ENCODE peak calls at places on chromosomes 1 and 21, in seven cellular contexts. Z is cardiac muscle cell, A is pancreas, E is ascending aorta, T is fibroblast of lung, R is transverse colon, D is lung. I is an unnamed sample. For H3K4me1, the result is how much of the 10 kb centered on the place peaks cover.

GRCh38 chr1:160868141-160868540 is 5.5 kb upstream of the CD244 start:
- DNase-seq in E (no peak), Z (no peak), A (no peak), R (no peak), T (no peak), D (no peak), I (no peak)

GRCh38 chr1:154434346-154435075 is 29.4 kb downstream of the IL6R start:
- DNase-seq in Z (no peak), D (peak), A (no peak), T (peak), E (peak), R (peak), I (peak)

GRCh38 chr1:41742219-41742618 is 176.5 kb downstream of the HIVEP3 start:
- DNase-seq in T (peak), A (no peak), E (no peak), D (no peak), Z (no peak), R (no peak), I (no peak)

GRCh38 chr1:231327617-231328016 is 10.0 kb downstream of the EXOC8 start:
- DNase-seq in A (no peak), R (no peak), Z (no peak), D (no peak), T (no peak), E (no peak), I (no peak)

GRCh38 chr1:53771648-53772047 is 32.7 kb upstream of the GLIS1 start:
- DNase-seq in D (no peak), A (no peak), E (no peak), T (peak), R (no peak), Z (no peak), I (no peak)

GRCh38 chr1:81432089-81432488 is 368.6 kb upstream of the ADGRL2 start:
- DNase-seq in A (no peak), T (peak), R (no peak), Z (no peak), E (no peak), D (no peak), I (no peak)

GRCh38 chr21:46562472-46562871 is 42.4 kb downstream of the S100B start:
- DNase-seq in R (no peak), E (no peak), T (no peak), A (no peak), Z (no peak), D (no peak), I (no peak)

GRCh38 chr21:36325373-36326010 is 5.5 kb downstream of the MORC3 start:
- DNase-seq in Z (no peak), D (no peak), T (no peak), R (no peak), A (no peak), E (no peak), I (no peak)

GRCh38 chr21:36788116-36788515 is 89.2 kb downstream of the SIM2 start:
- DNase-seq in Z (no peak), T (no peak), R (peak), A (no peak), D (no peak), E (no peak), I (no peak)

GRCh38 chr1:219798283-219799030 is 129.9 kb downstream of the SLC30A10 start:
- DNase-seq in Z (no peak), R (no peak), A (no peak), T (peak), E (no peak), D (no peak), I (no peak)

GRCh38 chr1:96521994-96522760 is 199.4 kb upstream of the PTBP2 start:
- DNase-seq in A (no peak), T (no peak), R (no peak), Z (no peak), E (no peak), D (no peak), I (no peak)

GRCh38 chr1:47617381-47618221 is 179.8 kb downstream of the FOXD2 start:
- DNase-seq in T (no peak), R (no peak), D (peak), E (no peak), A (no peak), Z (no peak), I (no peak)

GRCh38 chr1:30257742-30258380 is 465.5 kb downstream of the MATN1 start:
- DNase-seq in Z (no peak), D (no peak), T (no peak), E (no peak), A (no peak), R (no peak), I (no peak)

GRCh38 chr1:213986925-213987250 is 885 bp upstream of the PROX1 start:
- DNase-seq in D (no peak), A (no peak), E (no peak), R (no peak), T (no peak), Z (no peak), I (no peak)

GRCh38 chr1:2623571-2624337 is 9.1 kb downstream of the MMEL1 start:
- DNase-seq in Z (no peak), E (no peak), D (no peak), R (no peak), A (no peak), T (no peak), I (no peak)

GRCh38 chr1:209770636-209771415 is 13.5 kb downstream of the C1orf74 start:
- DNase-seq in A (no peak), Z (no peak), R (no peak), D (no peak), E (no peak), T (no peak), I (no peak)
- H3K4me1 ChIP-seq in A (under half), Z (under half), R (under half), D (under half), E (under half), T (under half), I (under half)

GRCh38 chr1:63190171-63190570 is 132.2 kb upstream of the FOXD3 start:
- DNase-seq in T (no peak), Z (no peak), E (no peak), R (no peak), A (no peak), D (no peak), I (no peak)

DNA sequence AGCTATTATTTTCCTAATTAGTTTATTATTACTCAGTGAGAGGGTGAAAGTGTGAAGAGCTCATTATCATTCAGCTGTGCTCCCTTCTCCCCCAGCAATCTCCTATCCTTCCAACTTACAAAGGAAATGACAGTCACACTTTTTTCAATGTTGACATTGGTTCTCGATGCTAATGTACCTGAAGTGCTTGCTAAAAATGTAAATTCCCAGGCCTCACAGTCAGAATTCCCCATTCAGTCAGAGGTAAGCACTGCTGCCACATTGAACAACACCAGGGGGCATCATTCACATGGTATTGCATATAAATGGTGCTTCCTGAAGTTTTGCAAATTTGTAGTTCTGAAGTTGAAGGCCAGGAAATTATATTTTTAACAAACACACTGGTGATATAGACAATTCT is 132.7 kb upstream of the FOXD3 start:
- DNase-seq in T (no peak), A (no peak), Z (no peak), D (no peak), E (no peak), R (no peak), I (peak)
- TF ChIP-seq CTCF in T (no peak), A (no peak), Z (no peak), D (no peak), E (no peak), R (no peak), I (peak)

DNA sequence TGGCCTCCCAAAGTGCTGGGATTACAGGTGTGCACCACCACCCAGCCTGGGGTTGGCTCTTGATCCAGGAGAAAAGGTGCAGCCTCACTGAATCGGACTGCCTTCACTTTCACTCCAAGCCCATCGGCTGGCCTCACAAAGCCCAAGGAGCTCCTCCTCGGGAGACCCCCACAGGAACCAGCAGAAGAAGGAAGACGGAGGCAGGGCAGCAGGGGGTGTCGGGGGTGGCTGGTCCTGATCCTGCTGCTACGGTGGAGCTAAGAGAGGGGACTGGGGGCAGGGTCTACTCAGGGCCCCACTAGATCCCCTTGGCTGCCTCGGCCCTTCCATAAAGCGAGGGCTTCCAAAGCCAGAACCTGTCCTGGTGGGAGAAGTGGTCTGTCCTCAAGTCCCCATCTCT is 93.9 kb downstream of the STUM start:
- DNase-seq in E (no peak), Z (no peak), A (no peak), R (no peak), D (no peak), T (no peak), I (no peak)
- H3K4me1 ChIP-seq in E (under half), Z (under half), A (under half), R (under half), D (under half), T (under half), I (under half)

GRCh38 chr1:40102896-40103295 is 5.8 kb upstream of the PPT1 start:
- DNase-seq in A (no peak), D (no peak), T (no peak), R (no peak), Z (no peak), E (no peak), I (no peak)
- TF ChIP-seq CTCF in A (no peak), D (no peak), T (no peak), R (no peak), Z (no peak), E (no peak), I (no peak)

DNA sequence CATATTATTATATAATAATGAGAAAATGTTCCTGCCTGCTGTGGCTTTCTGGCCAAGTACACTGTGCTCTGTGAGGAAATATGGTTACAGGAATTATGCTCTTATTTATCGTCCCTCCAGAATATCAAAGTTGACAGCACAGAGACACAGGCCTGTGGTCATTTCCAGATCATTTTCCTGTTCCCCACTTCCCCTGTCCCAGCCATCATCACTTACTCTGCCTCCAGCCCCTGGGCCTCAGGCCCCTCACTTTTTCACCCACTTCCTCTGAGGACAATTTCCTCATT is 53.6 kb downstream of the MAB21L3 start:
- DNase-seq in D (no peak), Z (no peak), R (no peak), E (no peak), A (no peak), T (no peak), I (no peak)
- H3K4me1 ChIP-seq in D (under half), Z (under half), R (under half), E (under half), A (under half), T (under half), I (under half)